ENCODE peak calls at places on chromosomes 5 and 9, in nine cellular contexts. A is tibial nerve, M is mucosa of gallbladder, I is esophagus muscularis mucosa, X is HuH-7.5, R is immature natural killer cell, C is HuH-7, U is epithelial cell of prostate, H is colonic mucosa. J is an unnamed sample.

GRCh38 chr5:124654418-124654817 is 92.0 kb downstream of the ZNF608 start:
- DNase-seq in A (no peak), M (no peak), I (no peak), X (no peak), R (no peak), C (no peak), U (no peak), H (no peak), J (no peak)

GRCh38 chr9:126509718-126510117 is 104.0 kb upstream of the LMX1B start:
- DNase-seq in A (no peak), M (no peak), I (no peak), X (no peak), R (no peak), C (no peak), U (no peak), H (no peak), J (no peak)

GRCh38 chr5:15585128-15585527 is 85.1 kb downstream of the FBXL7 start:
- DNase-seq in A (no peak), M (no peak), I (no peak), X (no peak), R (no peak), C (no peak), U (no peak), H (no peak), J (no peak)

GRCh38 chr5:137265457-137265856 is 233.7 kb downstream of the SPOCK1 start:
- DNase-seq in A (no peak), M (no peak), I (no peak), X (no peak), R (no peak), C (no peak), U (no peak), H (no peak), J (no peak)

GRCh38 chr5:154516475-154516874 is 38.4 kb upstream of the HAND1 start:
- DNase-seq in A (no peak), M (no peak), I (no peak), X (no peak), R (no peak), C (no peak), U (no peak), H (no peak), J (no peak)

GRCh38 chr5:14531668-14532067 is 49.9 kb upstream of the OTULINL start:
- DNase-seq in A (no peak), M (no peak), I (peak), X (no peak), R (no peak), C (no peak), U (no peak), H (no peak), J (no peak)

GRCh38 chr9:18061856-18062255 is 412.1 kb upstream of the ADAMTSL1 start:
- DNase-seq in A (no peak), M (no peak), I (no peak), X (no peak), R (no peak), C (no peak), U (no peak), H (no peak), J (no peak)

GRCh38 chr9:123267481-123268239 is 726 bp downstream of the STRBP start:
- DNase-seq in A (no peak), M (no peak), I (no peak), X (peak), R (no peak), C (no peak), U (no peak), H (peak), J (peak)

GRCh38 chr9:107637421-107638420 is 148.2 kb upstream of the KLF4 start:
- DNase-seq in A (peak), M (peak), I (peak), X (peak), R (no peak), C (peak), U (no peak), H (peak), J (no peak)

GRCh38 chr5:9761706-9762105 is 131.6 kb upstream of the TAS2R1 start:
- DNase-seq in A (no peak), M (no peak), I (no peak), X (no peak), R (no peak), C (no peak), U (no peak), H (no peak), J (no peak)

GRCh38 chr9:85040806-85041575 is 371.5 kb downstream of the NTRK2 start:
- DNase-seq in A (no peak), M (no peak), I (no peak), X (no peak), R (no peak), C (no peak), U (no peak), H (no peak), J (no peak)

J was measured in Caco-2.